ENCODE peak calls at places on chromosomes 6 and 20, in five cellular contexts. Q is prostate gland, T is tibial nerve, L is neuronal stem cell, E is astrocyte. G is an unnamed sample. For H3K36me3, the result is how much of the 10 kb centered on the place peaks cover.

GRCh38 chr6:136521891-136522290 is 28.3 kb downstream of the MAP7 start:
- DNase-seq in Q (no peak), T (no peak), L (no peak), E (no peak), G (no peak)

GRCh38 chr20:52340036-52340634 is 148.6 kb upstream of the ZFP64 start:
- DNase-seq in Q (no peak), T (no peak), L (no peak), E (no peak), G (peak)

GRCh38 chr6:66662196-66662595 is 955.2 kb upstream of the EYS start:
- DNase-seq in Q (no peak), T (no peak), L (no peak), E (peak), G (no peak)

GRCh38 chr6:167827588-167828324 is 1.0 kb downstream of the AFDN start:
- DNase-seq in Q (peak), T (no peak), L (peak), E (no peak), G (peak)

GRCh38 chr6:84150680-84151079 is 76.8 kb downstream of the CEP162 start:
- DNase-seq in Q (no peak), T (no peak), L (no peak), E (peak), G (peak)

GRCh38 chr6:110355031-110355430 is 3.1 kb downstream of the METTL24 start:
- DNase-seq in Q (no peak), T (no peak), L (peak), E (no peak), G (no peak)

GRCh38 chr6:126054258-126054702 is 67.9 kb downstream of the TRMT11 start:
- DNase-seq in Q (no peak), T (no peak), L (no peak), E (peak), G (no peak)

GRCh38 chr20:33460711-33461110 is 17.1 kb upstream of the SNTA1 start:
- DNase-seq in Q (no peak), T (no peak), L (no peak), E (no peak), G (no peak)

GRCh38 chr20:32980990-32981389 is 23.2 kb downstream of the SUN5 start:
- DNase-seq in Q (no peak), T (no peak), L (no peak), E (no peak), G (no peak)

GRCh38 chr6:4987427-4987826 is 16.4 kb downstream of the RPP40 start:
- DNase-seq in Q (no peak), T (no peak), L (no peak), E (no peak), G (no peak)

GRCh38 chr6:49888742-49889431 is 22.6 kb upstream of the CRISP1 start:
- DNase-seq in Q (no peak), T (no peak), L (no peak), E (no peak), G (no peak)

GRCh38 chr6:136127856-136128255 is 122.3 kb downstream of the MTFR2 start:
- DNase-seq in Q (no peak), T (no peak), L (no peak), E (peak), G (no peak)

GRCh38 chr20:35111141-35111888 is 18.7 kb upstream of the TRPC4AP start:
- DNase-seq in Q (no peak), T (no peak), L (no peak), E (peak), G (peak)

GRCh38 chr6:125251516-125252229 is 50.1 kb downstream of the HDDC2 start:
- DNase-seq in Q (no peak), T (no peak), L (peak), E (peak), G (no peak)

GRCh38 chr6:76418657-76419217 is 346.3 kb upstream of the IMPG1 start:
- DNase-seq in Q (peak), T (no peak), L (no peak), E (no peak), G (no peak)

GRCh38 chr6:133947302-133947900 is 5.6 kb upstream of the TBPL1 start:
- DNase-seq in Q (peak), T (no peak), L (no peak), E (no peak), G (no peak)

DNA sequence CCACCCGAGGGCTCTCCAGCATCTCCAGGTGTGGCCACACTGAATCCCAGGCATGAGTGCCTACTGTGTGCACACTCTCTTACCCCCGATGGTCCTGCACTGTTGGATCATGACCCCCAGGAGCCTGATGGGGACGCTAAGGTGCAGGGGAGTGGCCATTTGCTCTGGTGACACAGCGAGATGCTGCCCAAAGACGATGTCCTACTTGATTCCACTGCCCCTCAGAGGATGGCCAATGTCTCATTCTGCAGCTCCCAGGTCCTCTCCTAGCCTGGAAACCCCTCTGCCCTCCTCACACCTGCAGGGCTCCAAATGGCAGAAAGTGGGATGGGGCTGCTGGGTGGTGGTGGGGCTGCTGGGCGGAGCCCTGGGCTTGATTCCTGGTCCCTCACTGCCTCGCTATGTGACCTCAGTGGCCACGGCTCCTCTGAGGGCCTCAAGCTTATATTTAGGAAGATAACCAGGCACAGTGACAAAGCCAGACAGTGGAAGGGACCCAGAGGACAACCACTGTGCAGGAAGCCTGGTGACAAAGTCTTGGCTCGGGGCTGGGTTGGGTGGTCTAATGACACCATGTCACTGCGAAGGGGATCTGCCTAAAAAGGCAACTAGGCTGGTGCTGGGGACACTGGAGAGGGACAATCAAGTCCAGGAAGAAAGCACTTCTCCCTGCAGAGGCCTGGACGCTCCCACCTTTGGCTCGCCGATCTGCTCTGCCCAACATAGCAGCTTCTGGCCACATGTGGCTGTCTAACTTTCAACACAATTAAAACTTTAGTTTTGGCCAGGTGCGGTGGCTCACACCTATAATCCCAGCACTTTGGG is 28.4 kb downstream of the TGM2 start:
- DNase-seq in Q (no peak), T (no peak), L (no peak), E (no peak), G (no peak)
- H3K36me3 ChIP-seq in Q (under half), T (under half), L (under half), E (under half), G (half or more)

DNA sequence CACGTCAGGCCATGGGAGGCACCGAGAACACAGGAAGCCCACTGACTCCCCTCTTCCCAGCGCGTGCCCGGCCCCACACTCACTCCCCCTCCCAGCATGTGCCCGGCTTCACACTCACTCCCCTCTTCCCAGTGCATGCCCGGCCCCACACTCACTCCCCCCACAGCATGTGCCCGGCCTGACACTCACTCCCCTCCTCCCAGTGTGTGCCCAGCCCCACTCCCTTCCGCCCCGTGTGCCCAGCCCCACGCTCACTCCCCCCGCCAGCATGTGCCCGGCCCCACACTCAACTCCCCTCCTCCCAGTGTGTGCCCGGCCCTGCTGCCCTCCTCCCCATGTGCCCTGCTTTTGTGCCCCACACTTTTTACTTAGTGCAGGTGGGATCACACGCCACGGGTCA is 9.7 kb downstream of the RTEL1 start:
- DNase-seq in Q (no peak), T (no peak), L (no peak), E (no peak), G (no peak)
- H3K36me3 ChIP-seq in Q (under half), T (half or more), L (under half), E (under half), G (half or more)

GRCh38 chr20:47287609-47288144 is 68.8 kb downstream of the ZMYND8 start:
- DNase-seq in Q (no peak), T (no peak), L (no peak), E (no peak), G (no peak)

GRCh38 chr20:47292581-47292980 is 63.9 kb downstream of the ZMYND8 start:
- DNase-seq in Q (no peak), T (no peak), L (no peak), E (no peak), G (no peak)

GRCh38 chr20:47286681-47287080 is 69.8 kb downstream of the ZMYND8 start:
- DNase-seq in Q (no peak), T (no peak), L (no peak), E (no peak), G (no peak)

GRCh38 chr20:47289096-47289495 is 67.4 kb downstream of the ZMYND8 start:
- DNase-seq in Q (no peak), T (no peak), L (no peak), E (no peak), G (no peak)

GRCh38 chr20:47289989-47290388 is 66.5 kb downstream of the ZMYND8 start:
- DNase-seq in Q (no peak), T (no peak), L (no peak), E (no peak), G (no peak)
- H3K36me3 ChIP-seq in Q (under half), T (half or more), L (under half), E (half or more), G (half or more)

GRCh38 chr6:79028641-79029314 is 49.3 kb downstream of the PHIP start:
- DNase-seq in Q (no peak), T (no peak), L (no peak), E (peak), G (no peak)
- H3K36me3 ChIP-seq in Q (under half), T (under half), L (under half), E (under half), G (half or more)

GRCh38 chr6:3133515-3133914 is 15.0 kb downstream of the BPHL start:
- DNase-seq in Q (no peak), T (no peak), L (no peak), E (no peak), G (no peak)
- H3K36me3 ChIP-seq in Q (under half), T (half or more), L (half or more), E (under half), G (under half)

GRCh38 chr20:56515657-56516381 is 8.7 kb upstream of the FAM209A start:
- DNase-seq in Q (no peak), T (no peak), L (no peak), E (no peak), G (no peak)
- H3K36me3 ChIP-seq in Q (under half), T (half or more), L (under half), E (under half), G (half or more)

GRCh38 chr6:13638014-13638413 is 22.9 kb downstream of the NOL7 start:
- DNase-seq in Q (no peak), T (no peak), L (no peak), E (no peak), G (no peak)

GRCh38 chr6:13633343-13633742 is 18.2 kb downstream of the NOL7 start:
- DNase-seq in Q (no peak), T (no peak), L (no peak), E (no peak), G (no peak)

GRCh38 chr6:13638626-13639025 is 23.5 kb downstream of the NOL7 start:
- DNase-seq in Q (no peak), T (no peak), L (no peak), E (no peak), G (no peak)

GRCh38 chr6:13641315-13641714 is 26.2 kb downstream of the NOL7 start:
- DNase-seq in Q (no peak), T (no peak), L (no peak), E (no peak), G (no peak)

GRCh38 chr6:13635948-13636658 is 21.0 kb downstream of the NOL7 start:
- DNase-seq in Q (no peak), T (no peak), L (no peak), E (no peak), G (no peak)
- H3K36me3 ChIP-seq in Q (under half), T (half or more), L (under half), E (under half), G (half or more)

DNA sequence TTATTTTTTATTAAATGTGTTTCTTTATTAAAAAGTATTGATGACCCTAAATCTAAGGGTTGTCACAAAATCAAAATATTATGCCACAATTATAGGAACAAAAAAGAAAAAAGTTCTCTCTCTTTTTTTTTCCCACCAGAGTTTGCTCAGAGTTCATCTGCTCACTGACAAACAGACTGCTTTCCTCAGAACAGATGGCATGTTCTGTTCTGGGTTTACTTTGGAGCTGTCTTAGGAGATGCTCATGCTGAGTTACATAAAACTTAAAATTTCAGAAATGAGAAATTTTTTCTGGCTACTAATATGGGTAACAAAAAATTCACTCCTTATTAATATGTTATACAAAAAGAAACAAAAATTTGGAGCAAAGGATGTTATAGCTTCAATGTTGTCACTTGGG is 30.3 kb downstream of the STK38 start:
- DNase-seq in Q (no peak), T (no peak), L (no peak), E (no peak), G (no peak)
- H3K36me3 ChIP-seq in Q (under half), T (half or more), L (under half), E (under half), G (under half)

DNA sequence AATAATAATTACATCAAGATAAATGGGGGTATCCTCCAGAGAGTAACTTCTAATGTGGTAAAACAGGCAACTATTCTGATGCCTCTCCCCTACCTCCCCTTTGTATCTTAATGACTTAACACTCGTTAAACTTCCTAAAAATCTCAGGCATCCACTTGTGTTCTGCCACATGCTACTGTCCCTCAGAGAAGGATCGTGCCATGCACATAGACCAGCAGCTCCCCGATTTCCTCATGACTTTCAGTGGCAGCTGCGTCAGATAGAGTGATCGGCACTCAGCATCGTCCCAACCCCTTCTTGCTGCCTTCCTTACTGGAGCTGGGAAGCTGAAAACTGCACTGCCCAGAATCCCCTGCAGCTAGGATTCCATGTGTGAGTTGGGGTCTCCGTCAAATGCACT is 32.1 kb downstream of the RIPOR2 start:
- DNase-seq in Q (no peak), T (no peak), L (no peak), E (no peak), G (no peak)
- H3K36me3 ChIP-seq in Q (under half), T (under half), L (under half), E (under half), G (under half)

GRCh38 chr20:38426006-38426405 is 9.1 kb downstream of the SNHG17 start:
- DNase-seq in Q (no peak), T (no peak), L (no peak), E (peak), G (peak)

GRCh38 chr20:38427655-38428023 is 7.5 kb downstream of the SNHG17 start:
- DNase-seq in Q (no peak), T (no peak), L (no peak), E (no peak), G (no peak)

GRCh38 chr20:38428800-38429199 is 6.3 kb downstream of the SNHG17 start:
- DNase-seq in Q (no peak), T (no peak), L (no peak), E (no peak), G (no peak)

GRCh38 chr20:38424404-38424803 is 10.7 kb downstream of the SNHG17 start:
- DNase-seq in Q (no peak), T (no peak), L (no peak), E (no peak), G (no peak)

DNA sequence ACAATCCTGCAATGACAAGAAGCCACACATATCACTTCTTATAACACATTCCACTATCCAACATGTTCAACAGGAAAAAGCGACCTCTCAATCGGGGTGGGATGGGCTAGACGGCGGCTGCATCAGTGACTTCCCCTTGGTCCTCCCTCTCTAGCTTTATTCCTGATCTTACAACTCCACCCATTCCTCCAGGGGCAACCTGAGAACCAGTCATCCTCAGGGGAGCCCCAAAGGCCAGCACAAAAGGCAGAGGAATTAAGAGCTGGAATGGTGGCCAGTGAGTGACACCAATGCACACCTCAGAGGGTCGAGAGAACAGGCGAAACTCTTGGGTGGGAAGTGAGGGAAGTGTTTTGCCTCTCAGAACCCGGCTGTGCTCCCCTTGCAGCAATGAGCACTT is 8.6 kb downstream of the SNHG17 start:
- DNase-seq in Q (no peak), T (no peak), L (no peak), E (no peak), G (no peak)
- H3K36me3 ChIP-seq in Q (under half), T (half or more), L (half or more), E (half or more), G (half or more)